ENCODE peak calls at places on chromosomes 3 and 15, in eight cellular contexts. F is HCT116, W is cardiac muscle cell, B is fibroblast of the aortic adventitia, A is kidney tubule cell, L is pulmonary artery endothelial cell, E is anterior cingulate cortex, M is T follicular helper cell. J is an unnamed sample.

GRCh38 chr15:50523736-50524318 is 22.6 kb downstream of the USP50 start:
- DNase-seq in F (no peak), W (no peak), B (peak), A (no peak), L (no peak), E (no peak), M (no peak), J (no peak)

GRCh38 chr15:25611603-25612002 is 172.8 kb upstream of the UBE3A start:
- DNase-seq in F (no peak), W (no peak), B (peak), A (no peak), L (no peak), E (no peak), M (no peak), J (no peak)

GRCh38 chr3:169841171-169841570 is 28.5 kb upstream of the LRRC34 start:
- DNase-seq in F (no peak), W (no peak), B (peak), A (peak), L (no peak), E (no peak), M (no peak), J (no peak)

GRCh38 chr15:39918688-39919385 is 1.2 kb downstream of the GPR176 start:
- DNase-seq in F (no peak), W (no peak), B (peak), A (peak), L (no peak), E (no peak), M (no peak), J (no peak)

GRCh38 chr15:26711445-26711844 is 61.4 kb downstream of the GABRB3 start:
- DNase-seq in F (no peak), W (no peak), B (no peak), A (no peak), L (no peak), E (no peak), M (no peak), J (no peak)

GRCh38 chr3:193515884-193516438 is 38.7 kb downstream of the ATP13A4 start:
- DNase-seq in F (no peak), W (no peak), B (no peak), A (no peak), L (no peak), E (no peak), M (no peak), J (no peak)

GRCh38 chr15:62110000-62110851 is 43.4 kb downstream of the C2CD4A start:
- DNase-seq in F (no peak), W (no peak), B (peak), A (peak), L (peak), E (no peak), M (no peak), J (no peak)

GRCh38 chr15:37771462-37771861 is 163.0 kb upstream of the TMCO5A start:
- DNase-seq in F (no peak), W (no peak), B (peak), A (peak), L (no peak), E (no peak), M (no peak), J (no peak)

GRCh38 chr15:58616171-58616570 is 133.3 kb downstream of the ADAM10 start:
- DNase-seq in F (no peak), W (no peak), B (no peak), A (no peak), L (no peak), E (no peak), M (no peak), J (no peak)

GRCh38 chr3:13111173-13111873 is 38.1 kb upstream of the IQSEC1 start:
- DNase-seq in F (no peak), W (no peak), B (no peak), A (peak), L (no peak), E (no peak), M (no peak), J (no peak)

GRCh38 chr3:156826144-156826895 is at the start of gene LEKR1:
- DNase-seq in F (peak), W (peak), B (peak), A (peak), L (peak), E (peak), M (peak), J (peak)

GRCh38 chr15:50330921-50331320 is 24.1 kb downstream of the GABPB1 start:
- DNase-seq in F (no peak), W (no peak), B (no peak), A (peak), L (no peak), E (no peak), M (no peak), J (no peak)

GRCh38 chr3:82050382-82050781 is 288.9 kb upstream of the GBE1 start:
- DNase-seq in F (no peak), W (no peak), B (no peak), A (no peak), L (no peak), E (no peak), M (no peak), J (no peak)

GRCh38 chr3:105781871-105782270 is 86.9 kb downstream of the CBLB start:
- DNase-seq in F (no peak), W (no peak), B (peak), A (no peak), L (no peak), E (no peak), M (no peak), J (no peak)

J was measured in T-helper 2 cell.